ENCODE peak calls at places on chromosome 14, in nine cellular contexts. One of them, this sample, is unnamed.

GRCh38 chr14:96362071-96362964 is 823 bp downstream of the ATG2B start:
- DNase-seq in uterus: no peak
- DNase-seq in NCI-H2081: peak; percentile 74
- DNase-seq in HS-27A: no peak
- DNase-seq in activated naive CD4-positive, alpha-beta T cell treated with anti-CD3 and anti-CD28 coated beads, Interleukin-2, amount 50 U/mL, for 16 hours: peak; percentile 54
- DNase-seq in SW 1271: peak; percentile 72
- DNase-seq in stimulated activated CD4-positive, alpha-beta T cell treated with anti-CD3 and anti-CD28 coated beads, Interleukin-4, amount 100 ng/mL, for 48 hours: peak; percentile 14
- DNase-seq in activated naive CD8-positive, alpha-beta T cell treated with anti-CD3 and anti-CD28 coated beads for 36 hours: peak; percentile 41
- DNase-seq in fibroblast of lung: peak; percentile 37
- DNase-seq in this sample: peak; percentile 44

GRCh38 chr14:25048170-25049126 is 1.5 kb downstream of the STXBP6 start:
- DNase-seq in uterus: peak; percentile 57
- DNase-seq in NCI-H2081: no peak
- DNase-seq in HS-27A: peak; percentile 54
- DNase-seq in activated naive CD4-positive, alpha-beta T cell treated with anti-CD3 and anti-CD28 coated beads, Interleukin-2, amount 50 U/mL, for 16 hours: no peak
- DNase-seq in SW 1271: no peak
- DNase-seq in stimulated activated CD4-positive, alpha-beta T cell treated with anti-CD3 and anti-CD28 coated beads, Interleukin-4, amount 100 ng/mL, for 48 hours: no peak
- DNase-seq in activated naive CD8-positive, alpha-beta T cell treated with anti-CD3 and anti-CD28 coated beads for 36 hours: no peak
- DNase-seq in fibroblast of lung: peak; percentile 76
- DNase-seq in this sample: peak; percentile 34

GRCh38 chr14:64708148-64709004 is 4.2 kb downstream of the PLEKHG3 start:
- DNase-seq in uterus: peak; percentile 35
- DNase-seq in NCI-H2081: no peak
- DNase-seq in HS-27A: no peak
- DNase-seq in activated naive CD4-positive, alpha-beta T cell treated with anti-CD3 and anti-CD28 coated beads, Interleukin-2, amount 50 U/mL, for 16 hours: no peak
- DNase-seq in SW 1271: no peak
- DNase-seq in stimulated activated CD4-positive, alpha-beta T cell treated with anti-CD3 and anti-CD28 coated beads, Interleukin-4, amount 100 ng/mL, for 48 hours: no peak
- DNase-seq in activated naive CD8-positive, alpha-beta T cell treated with anti-CD3 and anti-CD28 coated beads for 36 hours: no peak
- DNase-seq in fibroblast of lung: no peak
- DNase-seq in this sample: no peak

GRCh38 chr14:94045563-94046345 is 19.6 kb downstream of the OTUB2 start:
- DNase-seq in uterus: no peak
- DNase-seq in NCI-H2081: no peak
- DNase-seq in HS-27A: no peak
- DNase-seq in activated naive CD4-positive, alpha-beta T cell treated with anti-CD3 and anti-CD28 coated beads, Interleukin-2, amount 50 U/mL, for 16 hours: no peak
- DNase-seq in SW 1271: no peak
- DNase-seq in stimulated activated CD4-positive, alpha-beta T cell treated with anti-CD3 and anti-CD28 coated beads, Interleukin-4, amount 100 ng/mL, for 48 hours: no peak
- DNase-seq in activated naive CD8-positive, alpha-beta T cell treated with anti-CD3 and anti-CD28 coated beads for 36 hours: no peak
- DNase-seq in fibroblast of lung: no peak
- DNase-seq in this sample: no peak

GRCh38 chr14:53519137-53519536 is 366.0 kb upstream of the DDHD1 start:
- DNase-seq in uterus: no peak
- DNase-seq in NCI-H2081: no peak
- DNase-seq in HS-27A: no peak
- DNase-seq in activated naive CD4-positive, alpha-beta T cell treated with anti-CD3 and anti-CD28 coated beads, Interleukin-2, amount 50 U/mL, for 16 hours: no peak
- DNase-seq in SW 1271: no peak
- DNase-seq in stimulated activated CD4-positive, alpha-beta T cell treated with anti-CD3 and anti-CD28 coated beads, Interleukin-4, amount 100 ng/mL, for 48 hours: no peak
- DNase-seq in activated naive CD8-positive, alpha-beta T cell treated with anti-CD3 and anti-CD28 coated beads for 36 hours: no peak
- DNase-seq in fibroblast of lung: no peak
- DNase-seq in this sample: no peak

GRCh38 chr14:90274808-90275454 is 18.6 kb downstream of the PSMC1 start:
- DNase-seq in uterus: no peak
- DNase-seq in NCI-H2081: no peak
- DNase-seq in HS-27A: no peak
- DNase-seq in activated naive CD4-positive, alpha-beta T cell treated with anti-CD3 and anti-CD28 coated beads, Interleukin-2, amount 50 U/mL, for 16 hours: no peak
- DNase-seq in SW 1271: no peak
- DNase-seq in stimulated activated CD4-positive, alpha-beta T cell treated with anti-CD3 and anti-CD28 coated beads, Interleukin-4, amount 100 ng/mL, for 48 hours: no peak
- DNase-seq in activated naive CD8-positive, alpha-beta T cell treated with anti-CD3 and anti-CD28 coated beads for 36 hours: peak; percentile 24
- DNase-seq in fibroblast of lung: peak; percentile 37
- DNase-seq in this sample: no peak

GRCh38 chr14:20515846-20516245 is 10.5 kb downstream of the RNASE10 start:
- DNase-seq in uterus: no peak
- DNase-seq in NCI-H2081: no peak
- DNase-seq in HS-27A: no peak
- DNase-seq in activated naive CD4-positive, alpha-beta T cell treated with anti-CD3 and anti-CD28 coated beads, Interleukin-2, amount 50 U/mL, for 16 hours: no peak
- DNase-seq in SW 1271: no peak
- DNase-seq in stimulated activated CD4-positive, alpha-beta T cell treated with anti-CD3 and anti-CD28 coated beads, Interleukin-4, amount 100 ng/mL, for 48 hours: no peak
- DNase-seq in activated naive CD8-positive, alpha-beta T cell treated with anti-CD3 and anti-CD28 coated beads for 36 hours: no peak
- DNase-seq in fibroblast of lung: no peak
- DNase-seq in this sample: no peak

GRCh38 chr14:104650057-104650980 is 39.1 kb upstream of the INF2 start:
- DNase-seq in uterus: peak; percentile 66
- DNase-seq in NCI-H2081: peak; percentile 39
- DNase-seq in HS-27A: peak; percentile 8
- DNase-seq in activated naive CD4-positive, alpha-beta T cell treated with anti-CD3 and anti-CD28 coated beads, Interleukin-2, amount 50 U/mL, for 16 hours: peak; percentile 68
- DNase-seq in SW 1271: peak; percentile 23
- DNase-seq in stimulated activated CD4-positive, alpha-beta T cell treated with anti-CD3 and anti-CD28 coated beads, Interleukin-4, amount 100 ng/mL, for 48 hours: peak; percentile 57
- DNase-seq in activated naive CD8-positive, alpha-beta T cell treated with anti-CD3 and anti-CD28 coated beads for 36 hours: peak; percentile 72
- DNase-seq in fibroblast of lung: peak; percentile 48
- DNase-seq in this sample: peak; percentile 69

GRCh38 chr14:78983126-78983525 is 813.0 kb downstream of the NRXN3 start:
- DNase-seq in uterus: no peak
- DNase-seq in NCI-H2081: no peak
- DNase-seq in HS-27A: no peak
- DNase-seq in activated naive CD4-positive, alpha-beta T cell treated with anti-CD3 and anti-CD28 coated beads, Interleukin-2, amount 50 U/mL, for 16 hours: no peak
- DNase-seq in SW 1271: no peak
- DNase-seq in stimulated activated CD4-positive, alpha-beta T cell treated with anti-CD3 and anti-CD28 coated beads, Interleukin-4, amount 100 ng/mL, for 48 hours: no peak
- DNase-seq in activated naive CD8-positive, alpha-beta T cell treated with anti-CD3 and anti-CD28 coated beads for 36 hours: no peak
- DNase-seq in fibroblast of lung: peak; percentile 43
- DNase-seq in this sample: no peak

GRCh38 chr14:45787167-45787566 is 534.2 kb upstream of the MIS18BP1 start:
- DNase-seq in uterus: no peak
- DNase-seq in NCI-H2081: no peak
- DNase-seq in HS-27A: no peak
- DNase-seq in activated naive CD4-positive, alpha-beta T cell treated with anti-CD3 and anti-CD28 coated beads, Interleukin-2, amount 50 U/mL, for 16 hours: no peak
- DNase-seq in SW 1271: no peak
- DNase-seq in stimulated activated CD4-positive, alpha-beta T cell treated with anti-CD3 and anti-CD28 coated beads, Interleukin-4, amount 100 ng/mL, for 48 hours: no peak
- DNase-seq in activated naive CD8-positive, alpha-beta T cell treated with anti-CD3 and anti-CD28 coated beads for 36 hours: no peak
- DNase-seq in fibroblast of lung: no peak
- DNase-seq in this sample: no peak